ENCODE peak calls at places on chromosomes 1 and 21, in four cellular contexts. One of them, this sample, is unnamed.

GRCh38 chr1:2489615-2490014 is 13.5 kb downstream of the PLCH2 start:
- DNase-seq in PC-3: no peak
- DNase-seq in thoracic aorta: no peak
- DNase-seq in ovary: no peak
- DNase-seq in this sample: no peak

GRCh38 chr1:181423301-181423918 is 59.9 kb upstream of the CACNA1E start:
- DNase-seq in PC-3: peak; percentile 51
- DNase-seq in thoracic aorta: no peak
- DNase-seq in ovary: no peak
- DNase-seq in this sample: no peak

GRCh38 chr21:37914211-37914900 is 1.9 kb downstream of the KCNJ6 start:
- DNase-seq in PC-3: peak; percentile 14
- DNase-seq in thoracic aorta: no peak
- DNase-seq in ovary: no peak
- DNase-seq in this sample: no peak

GRCh38 chr1:235588156-235588555 is 61.4 kb downstream of the GNG4 start:
- DNase-seq in PC-3: no peak
- DNase-seq in thoracic aorta: no peak
- DNase-seq in ovary: no peak
- DNase-seq in this sample: no peak

GRCh38 chr1:218461351-218461750 is 116.2 kb downstream of the TGFB2 start:
- DNase-seq in PC-3: no peak
- DNase-seq in thoracic aorta: no peak
- DNase-seq in ovary: no peak
- DNase-seq in this sample: no peak

GRCh38 chr1:220843481-220844011 is 35.7 kb upstream of the HLX start:
- DNase-seq in PC-3: no peak
- DNase-seq in thoracic aorta: no peak
- DNase-seq in ovary: no peak
- DNase-seq in this sample: no peak

GRCh38 chr1:202801169-202801568 is 7.1 kb downstream of the KDM5B start:
- DNase-seq in PC-3: no peak
- DNase-seq in thoracic aorta: no peak
- DNase-seq in ovary: no peak
- DNase-seq in this sample: no peak

GRCh38 chr1:114079596-114080190 is 74.0 kb downstream of the SYT6 start:
- DNase-seq in PC-3: peak; percentile 78
- DNase-seq in thoracic aorta: no peak
- DNase-seq in ovary: no peak
- DNase-seq in this sample: no peak

GRCh38 chr1:117367769-117368059 is 465 bp downstream of the MAN1A2 start:
- DNase-seq in PC-3: peak; percentile 14
- DNase-seq in thoracic aorta: no peak
- DNase-seq in ovary: no peak
- DNase-seq in this sample: no peak

GRCh38 chr1:170354216-170354615 is 177.8 kb upstream of the GORAB start:
- DNase-seq in PC-3: no peak
- DNase-seq in thoracic aorta: no peak
- DNase-seq in ovary: no peak
- DNase-seq in this sample: no peak
- TF ChIP-seq CTCF in PC-3: no peak
- TF ChIP-seq CTCF in thoracic aorta: no peak
- TF ChIP-seq CTCF in ovary: no peak
- TF ChIP-seq CTCF in this sample: no peak

GRCh38 chr1:154327466-154328317 is 2.4 kb downstream of the ATP8B2 start:
- DNase-seq in PC-3: no peak
- DNase-seq in thoracic aorta: no peak
- DNase-seq in ovary: peak; percentile 57
- DNase-seq in this sample: no peak

GRCh38 chr1:154329152-154329521 is 3.8 kb downstream of the ATP8B2 start:
- DNase-seq in PC-3: no peak
- DNase-seq in thoracic aorta: no peak
- DNase-seq in ovary: no peak
- DNase-seq in this sample: no peak

GRCh38 chr1:154328318-154329151 is 3.2 kb downstream of the ATP8B2 start:
- DNase-seq in PC-3: peak; percentile 74
- DNase-seq in thoracic aorta: peak; percentile 53
- DNase-seq in ovary: peak; percentile 89
- DNase-seq in this sample: no peak

GRCh38 chr1:154330669-154331068 is 5.3 kb downstream of the ATP8B2 start:
- DNase-seq in PC-3: no peak
- DNase-seq in thoracic aorta: no peak
- DNase-seq in ovary: no peak
- DNase-seq in this sample: no peak

GRCh38 chr1:154329551-154330131 is 4.3 kb downstream of the ATP8B2 start:
- DNase-seq in PC-3: no peak
- DNase-seq in thoracic aorta: no peak
- DNase-seq in ovary: no peak
- DNase-seq in this sample: no peak
- H3K4me3 ChIP-seq in PC-3: no peak overlapping the region
- H3K4me3 ChIP-seq in thoracic aorta: peak overlapping the region; percentile 93
- H3K4me3 ChIP-seq in ovary: no peak overlapping the region
- H3K4me3 ChIP-seq in this sample: peak overlapping the region; percentile 56

DNA sequence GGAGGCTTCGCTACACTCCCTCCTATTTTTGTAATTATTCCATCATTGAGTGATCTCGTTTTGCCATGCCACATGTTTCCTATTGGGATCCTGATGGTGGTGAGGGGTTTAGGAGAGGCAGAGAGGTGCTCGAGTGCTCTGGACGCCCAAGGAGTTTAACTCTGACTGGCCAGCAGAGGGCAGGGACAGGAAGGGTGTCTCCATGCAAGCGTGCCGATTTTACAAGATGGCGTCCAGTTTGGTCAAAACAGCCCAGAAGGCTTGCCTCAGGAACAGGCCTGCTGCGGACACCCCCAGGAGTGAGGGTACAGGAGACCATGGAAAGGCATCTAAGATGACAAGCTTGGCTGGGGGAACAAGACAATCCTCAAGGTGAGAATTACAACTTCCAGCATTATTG is 33.8 kb upstream of the KCNE2 start:
- DNase-seq in PC-3: no peak
- DNase-seq in thoracic aorta: no peak
- DNase-seq in ovary: no peak
- DNase-seq in this sample: no peak
- TF ChIP-seq CTCF in PC-3: peak; percentile 37
- TF ChIP-seq CTCF in thoracic aorta: no peak
- TF ChIP-seq CTCF in ovary: no peak
- TF ChIP-seq CTCF in this sample: no peak

GRCh38 chr1:72362538-72362937 is 80.2 kb upstream of the NEGR1 start:
- DNase-seq in PC-3: no peak
- DNase-seq in thoracic aorta: no peak
- DNase-seq in ovary: no peak
- DNase-seq in this sample: no peak
- H3K4me3 ChIP-seq in PC-3: no peak overlapping the region
- H3K4me3 ChIP-seq in thoracic aorta: no peak overlapping the region
- H3K4me3 ChIP-seq in ovary: no peak overlapping the region
- H3K4me3 ChIP-seq in this sample: no peak overlapping the region

GRCh38 chr21:36874665-36875064 is 91.8 kb downstream of the HLCS start:
- DNase-seq in PC-3: no peak
- DNase-seq in thoracic aorta: no peak
- DNase-seq in ovary: no peak
- DNase-seq in this sample: no peak
- TF ChIP-seq CTCF in PC-3: no peak
- TF ChIP-seq CTCF in thoracic aorta: no peak
- TF ChIP-seq CTCF in ovary: no peak
- TF ChIP-seq CTCF in this sample: no peak

GRCh38 chr1:182600036-182600713 is 4.0 kb downstream of the RGS16 start:
- DNase-seq in PC-3: no peak
- DNase-seq in thoracic aorta: no peak
- DNase-seq in ovary: no peak
- DNase-seq in this sample: no peak

GRCh38 chr1:182602945-182603645 is 1.1 kb downstream of the RGS16 start:
- DNase-seq in PC-3: no peak
- DNase-seq in thoracic aorta: no peak
- DNase-seq in ovary: no peak
- DNase-seq in this sample: no peak

GRCh38 chr1:182601416-182601786 is 2.8 kb downstream of the RGS16 start:
- DNase-seq in PC-3: peak; percentile 68
- DNase-seq in thoracic aorta: no peak
- DNase-seq in ovary: peak; percentile 75
- DNase-seq in this sample: no peak

GRCh38 chr1:182600745-182601415 is 3.3 kb downstream of the RGS16 start:
- DNase-seq in PC-3: no peak
- DNase-seq in thoracic aorta: no peak
- DNase-seq in ovary: no peak
- DNase-seq in this sample: no peak

GRCh38 chr1:182601926-182602325 is 2.3 kb downstream of the RGS16 start:
- DNase-seq in PC-3: no peak
- DNase-seq in thoracic aorta: no peak
- DNase-seq in ovary: no peak
- DNase-seq in this sample: no peak
- H3K4me3 ChIP-seq in PC-3: no peak overlapping the region
- H3K4me3 ChIP-seq in thoracic aorta: no peak overlapping the region
- H3K4me3 ChIP-seq in ovary: no peak overlapping the region
- H3K4me3 ChIP-seq in this sample: no peak overlapping the region

This sample was measured in AG04449.